ENCODE peak calls at places on chromosomes 4 and X, in four cellular contexts. V, I, Z and P are unnamed samples.

GRCh38 chr4:36399762-36400353 is 118.4 kb downstream of the DTHD1 start:
- DNase-seq in V (no peak), Z (no peak), I (no peak), P (peak)

GRCh38 chrX:2712428-2712827 is 21.3 kb downstream of the CD99 start:
- DNase-seq in Z (no peak), I (no peak), V (no peak), P (no peak)

GRCh38 chrX:26109142-26109541 is 29.0 kb upstream of the MAGEB18 start:
- DNase-seq in V (no peak), I (no peak), Z (no peak), P (no peak)

GRCh38 chr4:176309046-176309445 is 10.7 kb upstream of the SPCS3 start:
- DNase-seq in V (no peak), I (no peak), Z (no peak), P (no peak)

GRCh38 chrX:114675365-114675764 is 91.5 kb downstream of the HTR2C start:
- DNase-seq in V (no peak), I (no peak), Z (no peak), P (no peak)

GRCh38 chrX:24842486-24842885 is 148.8 kb downstream of the POLA1 start:
- DNase-seq in Z (no peak), V (no peak), I (no peak), P (no peak)

GRCh38 chrX:7147978-7148824 is at the start of gene PUDP:
- DNase-seq in Z (peak), V (no peak), I (peak), P (peak)

GRCh38 chrX:117645639-117646038 is 471.0 kb downstream of the KLHL13 start:
- DNase-seq in Z (no peak), I (no peak), V (no peak), P (no peak)

GRCh38 chr4:13445841-13446790 is 38.0 kb downstream of the RAB28 start:
- DNase-seq in I (no peak), Z (no peak), V (no peak), P (no peak)

GRCh38 chr4:3873446-3874415 is 107.5 kb downstream of the ADRA2C start:
- DNase-seq in V (no peak), I (no peak), Z (no peak), P (no peak)

GRCh38 chr4:112075129-112075753 is 70.0 kb upstream of the FAM241A start:
- DNase-seq in I (no peak), V (no peak), Z (no peak), P (peak)

GRCh38 chr4:55547461-55547770 is 707 bp upstream of the CLOCK start:
- DNase-seq in I (no peak), V (no peak), Z (no peak), P (peak)

GRCh38 chr4:153641532-153641931 is 42.5 kb upstream of the TLR2 start:
- DNase-seq in I (no peak), Z (no peak), V (no peak), P (no peak)

GRCh38 chrX:13432776-13433605 is 113.1 kb upstream of the ATXN3L start:
- DNase-seq in Z (no peak), I (no peak), V (no peak), P (no peak)

GRCh38 chr4:124179521-124180186 is 532.9 kb downstream of the ANKRD50 start:
- DNase-seq in V (no peak), I (no peak), Z (no peak), P (no peak)

GRCh38 chr4:123037809-123038208 is 115.4 kb upstream of the NUDT6 start:
- DNase-seq in Z (no peak), V (peak), I (no peak), P (no peak)

GRCh38 chr4:13544556-13545393 is 467 bp upstream of the NKX3-2 start:
- DNase-seq in I (peak), V (no peak), Z (peak), P (peak)

DNA sequence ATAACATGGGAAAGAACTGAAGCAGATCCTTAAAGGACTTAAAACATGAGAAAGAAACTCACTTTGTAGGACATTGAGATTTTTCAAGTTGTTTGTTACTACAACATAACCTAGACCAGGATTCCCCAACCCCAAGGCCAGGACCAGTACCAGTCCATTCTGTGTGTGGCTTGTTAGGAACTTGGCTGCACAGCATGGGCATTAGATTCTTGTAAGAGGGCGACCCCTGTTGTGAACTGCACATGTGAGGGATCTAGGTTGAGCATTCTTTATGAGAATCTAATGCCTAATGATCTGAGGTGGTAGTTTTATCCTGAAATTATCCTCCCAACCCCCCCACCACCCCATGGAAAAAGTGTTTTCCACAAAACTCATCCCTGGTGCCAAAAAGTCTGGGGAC is 566.1 kb downstream of the KCTD8 start:
- DNase-seq in Z (no peak), V (no peak), I (no peak), P (no peak)
- TF ChIP-seq CTCF in Z (no peak), V (no peak), I (no peak), P (no peak)

DNA sequence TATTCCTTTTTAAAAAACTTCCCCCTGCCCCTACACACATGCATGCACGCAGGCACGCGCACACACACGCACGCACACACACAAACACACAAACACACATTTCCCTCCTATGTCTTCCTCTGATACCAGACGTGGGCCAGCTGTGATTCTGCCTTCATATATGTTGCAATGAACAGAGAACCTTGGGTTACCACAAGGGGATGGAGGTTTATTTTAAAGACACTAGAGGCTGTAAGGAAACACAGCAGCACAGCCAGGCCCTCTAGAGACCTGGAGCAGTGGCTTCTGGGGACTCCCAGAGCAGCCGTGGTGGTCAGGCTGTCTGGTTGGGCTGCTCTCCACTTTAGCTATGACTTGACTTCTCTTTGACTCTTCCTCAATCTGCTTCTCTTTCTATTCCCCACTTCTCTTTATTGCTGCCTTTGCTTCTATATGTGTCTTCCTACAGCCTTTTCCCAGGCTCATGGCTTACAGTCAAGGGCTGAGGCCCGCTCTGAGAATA is 3.2 kb upstream of the TLR10 start:
- DNase-seq in Z (no peak), I (no peak), V (no peak), P (no peak)
- TF ChIP-seq CTCF in Z (no peak), I (no peak), V (no peak), P (no peak)

DNA sequence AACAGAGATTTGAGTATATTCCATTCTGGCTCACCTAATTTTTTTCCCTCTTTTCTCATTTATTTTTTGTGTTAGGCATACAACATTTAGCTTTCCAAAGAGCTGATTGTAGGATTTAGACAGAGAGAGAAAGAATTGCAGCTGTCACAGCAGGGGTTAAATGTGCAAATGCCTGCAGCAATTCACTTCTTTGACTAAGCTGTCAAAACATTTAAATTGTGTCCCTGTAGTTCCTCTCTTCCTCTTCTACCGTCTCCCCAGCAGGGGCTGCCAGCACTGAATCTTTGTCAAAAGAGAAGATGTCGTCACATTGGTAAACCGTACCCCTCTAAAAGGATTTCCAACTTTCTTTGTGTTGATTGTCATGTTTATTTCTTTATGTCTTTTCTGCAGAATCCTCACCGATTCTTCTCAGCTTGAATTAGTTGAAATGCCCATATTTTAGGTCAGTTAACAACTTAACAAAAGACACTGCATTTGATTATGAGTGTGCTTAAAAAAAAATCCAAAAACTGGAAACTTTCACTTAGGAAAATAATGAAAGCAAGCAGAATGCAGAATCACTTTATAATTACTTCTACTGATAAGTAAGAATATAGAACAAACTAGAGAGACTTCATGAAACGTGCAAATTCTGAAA is 111.1 kb upstream of the PTPN13 start:
- DNase-seq in I (no peak), Z (no peak), V (no peak), P (peak)
- TF ChIP-seq CTCF in I (no peak), Z (peak), V (peak), P (peak)

GRCh38 chr4:76781698-76782595 is 116.0 kb downstream of the SOWAHB start:
- DNase-seq in Z (no peak), I (no peak), V (peak), P (no peak)

GRCh38 chr4:76782837-76783236 is 115.1 kb downstream of the SOWAHB start:
- DNase-seq in I (no peak), Z (no peak), V (peak), P (no peak)

GRCh38 chr4:76780781-76781697 is 116.9 kb downstream of the SOWAHB start:
- DNase-seq in I (no peak), Z (no peak), V (no peak), P (no peak)

GRCh38 chr4:76783836-76784235 is 114.1 kb downstream of the SOWAHB start:
- DNase-seq in I (no peak), Z (no peak), V (no peak), P (no peak)

DNA sequence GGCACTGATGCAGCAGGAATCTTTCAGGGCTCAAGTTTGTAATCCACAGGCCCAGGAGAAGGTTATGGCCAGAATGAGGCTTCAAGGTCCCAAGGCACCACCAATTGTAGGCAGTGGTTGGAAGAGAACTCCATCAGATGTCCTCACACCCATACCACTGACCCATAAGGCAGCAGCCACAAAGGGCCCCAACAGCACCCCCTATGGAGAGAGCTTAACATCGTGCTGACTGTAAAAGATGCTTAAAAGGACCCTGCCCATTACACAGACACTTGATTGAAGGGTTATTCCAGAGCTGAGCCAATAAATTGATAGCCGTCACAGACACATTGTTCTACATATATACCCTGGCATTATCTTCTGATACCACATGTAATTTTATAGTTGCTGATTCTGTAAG is 113.7 kb downstream of the SOWAHB start:
- DNase-seq in I (no peak), V (no peak), Z (no peak), P (no peak)
- TF ChIP-seq CTCF in I (no peak), V (no peak), Z (no peak), P (peak)

DNA sequence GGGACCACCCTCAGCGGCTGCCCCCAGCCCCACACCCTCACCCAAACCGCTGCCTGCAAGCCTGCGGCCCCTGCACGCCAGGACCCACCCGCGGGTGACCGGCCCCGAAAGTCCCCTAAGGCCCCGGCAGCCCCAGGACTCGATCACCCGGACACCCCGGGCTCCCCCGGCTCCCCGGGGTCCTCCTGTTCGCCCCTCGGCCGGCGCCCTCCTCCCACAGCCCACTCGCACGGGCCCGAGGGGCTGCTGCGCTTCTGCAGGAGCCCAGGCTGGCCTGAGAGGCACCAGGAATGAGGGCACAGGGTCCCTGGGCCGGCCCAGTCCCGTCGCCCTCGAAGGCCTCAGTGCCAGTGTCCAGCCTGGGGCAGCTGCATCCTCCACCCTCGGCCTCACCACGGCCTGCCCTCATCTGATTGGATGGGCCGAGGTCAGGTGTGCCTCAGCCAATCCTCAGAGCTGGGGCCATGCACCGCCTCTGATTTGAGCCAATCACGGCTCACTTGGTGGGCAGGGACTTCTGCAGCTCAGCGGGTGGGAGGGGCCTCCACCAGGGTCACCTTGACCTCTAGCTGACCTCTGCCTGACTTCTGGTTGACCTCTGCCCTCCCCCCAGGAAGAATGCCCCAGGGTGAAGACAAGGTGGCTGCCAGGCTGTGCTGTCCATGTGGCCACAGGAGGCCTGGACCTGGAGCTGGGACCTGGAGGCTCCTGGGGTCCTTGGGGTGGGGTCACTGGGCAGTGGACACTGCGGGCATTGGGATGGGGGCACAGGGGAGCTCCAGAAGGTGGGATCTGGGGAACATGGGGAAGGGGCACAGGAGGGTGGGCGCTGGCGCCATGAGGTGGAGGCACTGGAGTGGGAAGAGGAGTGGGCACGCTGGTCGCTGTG is 97.6 kb upstream of the NKX1-1 start:
- DNase-seq in V (no peak), Z (no peak), I (no peak), P (no peak)
- TF ChIP-seq CTCF in V (no peak), Z (no peak), I (no peak), P (no peak)

DNA sequence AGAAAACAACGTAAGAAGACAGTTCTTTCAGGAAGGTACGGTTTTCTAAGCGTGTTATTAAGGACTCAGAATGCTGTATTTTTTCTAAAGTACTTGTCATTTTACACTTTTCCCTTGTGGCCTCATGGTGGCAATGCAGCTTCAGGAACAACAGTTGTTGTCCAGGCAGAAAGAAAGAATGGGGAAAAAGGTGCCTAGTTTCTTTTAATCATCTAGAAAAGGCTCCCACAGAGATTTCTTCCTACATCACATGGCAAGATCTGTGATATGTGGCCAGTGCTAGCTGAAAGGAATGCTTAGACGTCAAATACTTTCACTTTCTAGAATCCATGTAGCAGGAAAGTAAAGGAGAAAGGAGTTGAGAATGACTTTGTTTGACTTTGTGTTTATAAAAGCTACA is 49.0 kb upstream of the TRAM1L1 start:
- DNase-seq in I (no peak), V (peak), Z (no peak), P (no peak)
- TF ChIP-seq CTCF in I (peak), V (peak), Z (peak), P (peak)

GRCh38 chrX:106999002-106999975 is 723 bp downstream of the MORC4 start:
- DNase-seq in I (peak), Z (no peak), V (no peak), P (peak)
- TF ChIP-seq CTCF in I (no peak), Z (peak), V (peak), P (peak)

DNA sequence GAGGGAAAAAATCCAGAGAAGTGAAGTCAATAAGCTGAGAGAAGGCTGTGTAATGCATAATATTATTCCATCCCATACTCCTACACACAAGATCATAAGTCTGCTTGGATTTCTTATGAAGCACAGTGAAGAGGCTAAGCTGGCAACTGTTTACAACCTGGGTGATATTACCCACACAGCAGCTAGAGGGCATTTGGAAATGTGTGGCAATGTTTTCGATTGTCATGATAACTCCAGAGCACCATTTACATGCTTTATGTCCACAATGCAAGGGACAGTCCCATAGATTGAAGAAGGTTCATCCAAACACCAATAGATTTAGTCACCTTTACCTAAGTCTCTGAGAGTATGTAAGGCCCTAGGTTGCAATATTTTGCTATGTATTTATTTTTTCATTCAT is 412.2 kb downstream of the PPP3CA start:
- DNase-seq in Z (no peak), V (no peak), I (no peak), P (no peak)
- TF ChIP-seq CTCF in Z (no peak), V (peak), I (no peak), P (peak)

GRCh38 chrX:41275661-41276609 is 58.0 kb upstream of the DDX3X start:
- DNase-seq in I (peak), Z (peak), V (no peak), P (peak)
- TF ChIP-seq CTCF in I (peak), Z (peak), V (peak), P (peak)

DNA sequence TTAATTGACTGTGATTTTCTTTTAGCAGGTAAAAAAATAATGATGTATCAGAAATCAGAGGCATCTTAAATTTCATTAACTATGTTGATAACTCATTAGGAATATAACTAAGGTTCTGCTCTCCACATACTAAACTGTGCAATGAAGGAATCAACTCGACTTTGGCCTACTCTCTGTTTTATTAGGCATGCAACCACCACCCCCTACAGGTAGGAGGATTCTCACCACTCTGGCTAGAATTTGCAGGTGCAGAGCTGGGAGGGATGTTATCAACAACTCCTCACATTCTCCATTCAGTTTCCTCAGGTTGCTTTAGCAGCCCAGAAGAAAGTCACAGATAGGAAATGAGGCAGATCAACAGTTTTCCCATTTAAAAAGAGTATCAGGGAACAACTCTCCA is 160.1 kb downstream of the COX18 start:
- DNase-seq in V (no peak), I (peak), Z (no peak), P (no peak)
- TF ChIP-seq CTCF in V (no peak), I (peak), Z (peak), P (peak)